ENCODE peak calls at places on chromosomes 2 and 18, in seven cellular contexts. A is mesenchymal stem cell, K is neuronal stem cell, O is GM23338, N is OCI-LY7, J is IMR-90, D is SK-N-SH. Z is an unnamed sample.

GRCh38 chr18:9854801-9855676 is 30.7 kb upstream of the TXNDC2 start:
- DNase-seq in O (no peak), N (no peak), D (no peak), A (peak; percentile 91), K (no peak), J (peak; percentile 63), Z (no peak)

GRCh38 chr18:56637897-56638231 is 528 bp downstream of the TXNL1 start:
- DNase-seq in N (peak; percentile 8), D (no peak), K (no peak), O (peak; percentile 49), A (peak; percentile 25), J (no peak), Z (peak; percentile 8)

GRCh38 chr2:39202639-39203369 is 41.0 kb downstream of the CDKL4 start:
- DNase-seq in N (no peak), A (peak; percentile 9), D (no peak), O (peak; percentile 56), J (peak; percentile 25), K (no peak), Z (peak; percentile 47)

GRCh38 chr2:71639735-71640134 is 186.4 kb downstream of the DYSF start:
- DNase-seq in J (no peak), K (no peak), D (no peak), O (no peak), N (no peak), A (no peak), Z (no peak)

GRCh38 chr18:32081881-32082280 is 9.8 kb upstream of the RNF138 start:
- DNase-seq in O (no peak), K (no peak), A (no peak), D (no peak), J (peak; percentile 5), N (no peak), Z (no peak)

GRCh38 chr2:98869868-98870267 is 66.2 kb downstream of the CRACDL start:
- DNase-seq in D (no peak), K (no peak), N (no peak), J (no peak), A (no peak), O (no peak), Z (peak; percentile 81)

GRCh38 chr2:12059616-12060441 is 313.4 kb downstream of the LPIN1 start:
- DNase-seq in D (no peak), O (no peak), N (no peak), J (peak; percentile 57), K (no peak), A (peak; percentile 84), Z (peak; percentile 52)

GRCh38 chr2:238242731-238243495 is 3.1 kb upstream of the HES6 start:
- DNase-seq in O (no peak), N (no peak), K (no peak), J (no peak), D (peak; percentile 67), A (peak; percentile 39), Z (no peak)

GRCh38 chr2:64067326-64067725 is 48.1 kb upstream of the VPS54 start:
- DNase-seq in D (no peak), N (no peak), A (no peak), K (no peak), J (no peak), O (peak; percentile 56), Z (no peak)

GRCh38 chr2:197378494-197378972 is 56.3 kb downstream of the SF3B1 start:
- DNase-seq in O (peak; percentile 83), D (peak; percentile 81), N (peak; percentile 74), K (peak; percentile 59), J (peak; percentile 44), A (peak; percentile 49), Z (peak; percentile 63)

DNA sequence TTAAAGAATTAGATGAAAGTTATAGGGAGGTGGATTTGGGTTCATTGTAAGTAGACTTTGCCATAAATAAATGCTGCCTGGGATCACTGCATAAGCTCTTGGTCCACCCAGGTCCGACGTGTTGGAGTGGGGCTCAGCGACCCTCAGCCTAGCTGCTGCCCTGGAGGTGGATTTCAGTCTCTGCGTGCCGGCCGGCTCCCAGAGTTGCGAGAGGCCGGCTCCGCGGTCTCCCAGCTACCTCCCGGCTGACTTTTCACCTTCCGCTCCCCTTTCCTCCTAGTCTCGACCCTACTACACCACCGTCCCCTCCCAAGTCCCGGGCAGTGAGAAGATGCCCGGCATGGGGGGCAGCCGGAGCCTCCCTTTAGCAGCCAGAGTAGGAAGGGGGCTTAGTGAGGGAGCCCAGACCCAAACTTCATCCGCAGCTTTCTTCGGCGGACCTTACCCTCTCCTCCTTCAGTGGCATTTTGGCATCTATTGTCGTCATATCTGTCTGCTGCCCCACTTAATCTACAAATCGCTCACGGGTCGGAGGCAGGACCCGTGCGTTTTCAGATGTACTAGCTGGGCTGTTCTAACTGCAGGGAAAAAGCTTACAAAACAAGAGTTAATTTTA is 8.1 kb downstream of the EMX1 start:
- DNase-seq in K (no peak), N (no peak), O (peak; percentile 70), D (peak; percentile 51), J (no peak), A (no peak), Z (no peak)
- H3K4me2 ChIP-seq in K (peak overlapping the region; percentile 34), N (no peak overlapping the region), O (peak overlapping the region; percentile 87), D (no peak overlapping the region), J (no peak overlapping the region), A (no peak overlapping the region), Z (no peak overlapping the region)

DNA sequence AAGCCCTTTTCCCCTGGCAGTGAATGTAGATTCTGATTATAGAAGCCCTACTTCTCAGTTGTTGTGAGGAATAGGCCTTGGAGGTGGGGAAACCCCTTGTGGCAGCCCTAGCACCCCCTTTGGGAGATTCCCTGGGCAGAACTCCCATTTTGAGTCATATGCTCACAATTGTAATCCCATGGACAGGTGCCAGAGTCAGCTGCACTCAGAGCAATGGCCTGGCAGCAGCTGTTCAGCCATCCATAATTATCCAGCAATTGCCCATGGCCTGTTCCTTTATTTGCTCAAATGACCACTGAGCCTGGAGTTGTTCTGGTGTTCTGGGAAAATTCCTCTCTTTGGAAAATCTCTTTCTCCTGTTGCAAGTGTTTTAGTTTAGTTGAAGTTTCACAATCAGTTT is 71.7 kb downstream of the PTRHD1 start:
- DNase-seq in A (peak; percentile 92), K (no peak), D (peak; percentile 59), O (no peak), N (no peak), J (peak; percentile 93), Z (peak; percentile 46)
- H3K4me2 ChIP-seq in A (no peak overlapping the region), K (no peak overlapping the region), D (no peak overlapping the region), O (no peak overlapping the region), N (no peak overlapping the region), J (no peak overlapping the region), Z (no peak overlapping the region)

DNA sequence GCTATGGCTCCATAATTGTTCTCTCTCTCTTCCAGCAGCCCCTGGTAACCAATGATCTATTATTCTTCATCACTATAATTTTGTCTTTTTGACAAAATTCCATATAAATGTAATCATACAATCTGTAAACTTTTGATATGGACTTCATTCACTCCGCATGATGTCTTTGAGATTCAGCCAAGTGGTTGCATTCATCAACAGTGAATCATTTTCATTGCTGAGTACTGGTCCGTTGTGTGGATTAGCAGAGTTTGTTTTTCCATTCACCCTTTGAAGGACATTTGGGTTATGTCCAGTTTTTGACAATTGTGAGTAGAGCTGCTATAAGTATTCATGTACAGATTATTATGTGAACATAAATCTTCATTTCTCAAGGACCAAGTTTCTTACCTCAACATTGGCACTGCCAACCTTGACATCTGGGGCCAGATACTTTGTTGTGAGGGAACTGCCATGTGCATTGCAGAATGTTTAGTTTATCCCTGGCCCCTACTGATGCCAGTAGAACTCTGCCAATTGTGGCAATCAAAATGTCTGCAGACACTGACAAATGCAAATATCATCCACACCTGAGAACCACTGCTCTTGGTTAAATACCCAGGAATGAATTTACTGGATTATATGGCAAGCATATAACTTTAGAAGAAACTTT is 48.4 kb upstream of the BCL2L11 start:
- DNase-seq in A (peak; percentile 72), K (no peak), O (no peak), D (no peak), J (peak; percentile 80), N (no peak), Z (peak; percentile 97)
- H3K4me2 ChIP-seq in A (no peak overlapping the region), K (no peak overlapping the region), O (no peak overlapping the region), D (peak overlapping the region; percentile 45), J (no peak overlapping the region), N (peak overlapping the region; percentile 56), Z (peak overlapping the region; percentile 71)

DNA sequence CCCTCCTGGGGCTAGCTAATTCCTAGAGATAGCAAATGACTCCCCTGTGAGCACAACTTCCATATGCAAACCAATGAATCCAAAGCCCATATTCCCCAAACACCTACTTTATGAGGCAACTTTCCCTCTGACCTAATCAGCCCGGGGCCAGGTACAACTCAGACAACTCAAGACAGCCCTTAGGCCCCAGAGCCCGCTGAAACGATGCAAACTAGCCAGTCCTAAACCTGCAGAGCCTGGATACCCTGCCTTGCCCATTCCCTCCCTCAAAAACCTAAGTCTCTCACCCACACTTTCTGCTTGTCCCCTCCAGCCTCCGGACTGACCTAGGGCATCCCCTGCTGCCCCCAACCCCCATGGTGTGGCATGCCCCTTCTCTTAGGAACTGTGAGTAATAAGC is 142.8 kb downstream of the ACTR3 start:
- DNase-seq in K (no peak), A (no peak), O (no peak), J (no peak), N (no peak), D (no peak), Z (no peak)
- H3K4me2 ChIP-seq in K (no peak overlapping the region), A (no peak overlapping the region), O (no peak overlapping the region), J (no peak overlapping the region), N (no peak overlapping the region), D (no peak overlapping the region), Z (no peak overlapping the region)

GRCh38 chr2:241873081-241873802 is 3.7 kb downstream of the RTP5 start:
- DNase-seq in K (no peak), D (peak; percentile 71), O (no peak), A (no peak), J (no peak), N (no peak), Z (no peak)
- H3K4me2 ChIP-seq in K (no peak overlapping the region), D (no peak overlapping the region), O (no peak overlapping the region), A (no peak overlapping the region), J (no peak overlapping the region), N (no peak overlapping the region), Z (no peak overlapping the region)

GRCh38 chr18:5519448-5520362 is 24.1 kb downstream of the EPB41L3 start:
- DNase-seq in J (peak; percentile 17), A (no peak), O (peak; percentile 14), D (no peak), K (no peak), N (no peak), Z (no peak)
- H3K4me2 ChIP-seq in J (no peak overlapping the region), A (no peak overlapping the region), O (no peak overlapping the region), D (no peak overlapping the region), K (no peak overlapping the region), N (no peak overlapping the region), Z (no peak overlapping the region)

Z was measured in PC-3.